ENCODE peak calls at places on chromosomes 2 and 18, in four cellular contexts. One of them, this sample, is unnamed.

GRCh38 chr18:864872-865273 is 39.8 kb upstream of the ADCYAP1 start:
- DNase-seq in Calu3: peak
- DNase-seq in left ventricle myocardium inferior: peak
- DNase-seq in HT1080: peak
- DNase-seq in this sample: peak

GRCh38 chr2:144508162-144508765 is 11.7 kb downstream of the ZEB2 start:
- DNase-seq in Calu3: no peak
- DNase-seq in left ventricle myocardium inferior: no peak
- DNase-seq in HT1080: no peak
- DNase-seq in this sample: no peak

GRCh38 chr2:147696426-147696825 is 148.4 kb upstream of the ACVR2A start:
- DNase-seq in Calu3: peak
- DNase-seq in left ventricle myocardium inferior: no peak
- DNase-seq in HT1080: no peak
- DNase-seq in this sample: peak

GRCh38 chr2:70553584-70554337 is at the start of gene TGFA:
- DNase-seq in Calu3: peak
- DNase-seq in left ventricle myocardium inferior: peak
- DNase-seq in HT1080: peak
- DNase-seq in this sample: peak

GRCh38 chr18:25133879-25134278 is 218.1 kb downstream of the ZNF521 start:
- DNase-seq in Calu3: no peak
- DNase-seq in left ventricle myocardium inferior: no peak
- DNase-seq in HT1080: no peak
- DNase-seq in this sample: no peak

GRCh38 chr2:119753041-119753929 is 6.4 kb upstream of the PTPN4 start:
- DNase-seq in Calu3: peak
- DNase-seq in left ventricle myocardium inferior: no peak
- DNase-seq in HT1080: peak
- DNase-seq in this sample: peak

GRCh38 chr2:31401580-31401979 is 13.0 kb downstream of the XDH start:
- DNase-seq in Calu3: peak
- DNase-seq in left ventricle myocardium inferior: no peak
- DNase-seq in HT1080: peak
- DNase-seq in this sample: no peak

GRCh38 chr2:71783215-71783614 is 329.9 kb downstream of the DYSF start:
- DNase-seq in Calu3: no peak
- DNase-seq in left ventricle myocardium inferior: no peak
- DNase-seq in HT1080: no peak
- DNase-seq in this sample: no peak

GRCh38 chr2:235579128-235579527 is 85.3 kb downstream of the AGAP1 start:
- DNase-seq in Calu3: no peak
- DNase-seq in left ventricle myocardium inferior: no peak
- DNase-seq in HT1080: no peak
- DNase-seq in this sample: no peak

GRCh38 chr2:219142329-219142728 is 18.3 kb downstream of the NHEJ1 start:
- DNase-seq in Calu3: peak
- DNase-seq in left ventricle myocardium inferior: no peak
- DNase-seq in HT1080: peak
- DNase-seq in this sample: no peak

GRCh38 chr2:207122914-207123744 is 42.6 kb downstream of the KLF7 start:
- DNase-seq in Calu3: peak
- DNase-seq in left ventricle myocardium inferior: no peak
- DNase-seq in HT1080: no peak
- DNase-seq in this sample: no peak

GRCh38 chr2:69118609-69119008 is 105.6 kb downstream of the ANTXR1 start:
- DNase-seq in Calu3: no peak
- DNase-seq in left ventricle myocardium inferior: no peak
- DNase-seq in HT1080: no peak
- DNase-seq in this sample: no peak

GRCh38 chr2:10566021-10566420 is 117.9 kb upstream of the ODC1 start:
- DNase-seq in Calu3: no peak
- DNase-seq in left ventricle myocardium inferior: no peak
- DNase-seq in HT1080: no peak
- DNase-seq in this sample: no peak